ENCODE peak calls at places on chromosomes 2 and 18, in four cellular contexts. E is endothelial cell of umbilical vein, H is adrenal gland, R is IMR-90. Y is an unnamed sample.
A peak's percentile ranks its signal among the peaks of the same experiment; 100 is the strongest.

GRCh38 chr2:37472959-37473358 is 128.5 kb downstream of the QPCT start:
- DNase-seq in E (peak; percentile 82), R (peak; percentile 81), H (no peak), Y (no peak)

GRCh38 chr2:201432038-201432437 is 19.2 kb downstream of the TRAK2 start:
- DNase-seq in E (peak; percentile 74), H (no peak), R (peak; percentile 64), Y (peak; percentile 66)

GRCh38 chr2:44941551-44942234 is at the start of gene SIX3:
- DNase-seq in E (peak; percentile 37), R (no peak), H (no peak), Y (no peak)

GRCh38 chr2:174247474-174248186 is 702 bp downstream of the OLA1 start:
- DNase-seq in R (peak; percentile 18), E (peak; percentile 11), H (peak; percentile 61), Y (peak; percentile 55)

GRCh38 chr18:74731097-74731496 is 133.4 kb downstream of the ZNF407 start:
- DNase-seq in H (no peak), E (peak; percentile 3), R (peak; percentile 86), Y (no peak)

GRCh38 chr2:73232471-73233153 is 427 bp downstream of the PRADC1 start:
- DNase-seq in E (peak; percentile 18), R (no peak), H (no peak), Y (peak; percentile 61)

GRCh38 chr2:73896362-73897239 is 3.8 kb downstream of the ACTG2 start:
- DNase-seq in E (no peak), R (peak; percentile 92), H (no peak), Y (no peak)

GRCh38 chr2:232458661-232459418 is 2.9 kb downstream of the ALPI start:
- DNase-seq in H (no peak), E (no peak), R (no peak), Y (no peak)

GRCh38 chr18:23934863-23935262 is 79.7 kb upstream of the TTC39C start:
- DNase-seq in H (no peak), R (no peak), E (no peak), Y (no peak)

GRCh38 chr18:23933407-23933806 is 81.1 kb upstream of the TTC39C start:
- DNase-seq in H (no peak), E (peak; percentile 17), R (peak; percentile 16), Y (no peak)

GRCh38 chr18:23935804-23936203 is 78.8 kb upstream of the TTC39C start:
- DNase-seq in R (no peak), E (no peak), H (no peak), Y (no peak)

GRCh38 chr18:23932385-23933067 is 82.0 kb upstream of the TTC39C start:
- DNase-seq in H (no peak), R (no peak), E (no peak), Y (no peak)

GRCh38 chr18:23934252-23934651 is 80.3 kb upstream of the TTC39C start:
- DNase-seq in H (no peak), E (no peak), R (no peak), Y (no peak)
- TF ChIP-seq POLR2A in H (no peak), E (no peak), R (no peak), Y (no peak)

DNA sequence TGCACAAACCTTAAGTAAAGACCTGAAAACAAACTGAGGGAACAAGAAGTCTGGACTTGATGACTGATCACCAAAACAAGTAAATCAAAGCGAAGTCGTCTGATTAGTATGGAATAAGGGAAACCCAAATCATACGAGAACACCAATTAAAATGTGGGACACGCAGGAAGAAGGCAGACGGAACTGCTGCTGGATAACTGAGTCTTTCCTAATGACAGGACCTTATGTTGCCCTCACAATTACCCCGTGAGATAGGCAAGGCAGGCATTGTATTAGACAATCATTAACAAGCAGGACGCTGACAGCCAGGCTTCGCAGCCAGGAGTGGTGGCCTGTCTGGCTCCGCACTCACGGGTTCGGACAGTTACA is 614 bp upstream of the COQ10B start:
- DNase-seq in R (no peak), H (no peak), E (no peak), Y (no peak)
- TF ChIP-seq POLR2A in R (no peak), H (no peak), E (no peak), Y (no peak)

GRCh38 chr18:62437520-62438329 is 85.1 kb upstream of the ZCCHC2 start:
- DNase-seq in E (peak; percentile 44), R (no peak), H (peak; percentile 83), Y (no peak)
- TF ChIP-seq POLR2A in E (no peak), R (no peak), H (peak; percentile 23), Y (no peak)

GRCh38 chr2:27060323-27060722 is 8.9 kb downstream of the AGBL5 start:
- DNase-seq in R (no peak), H (no peak), E (no peak), Y (no peak)
- TF ChIP-seq POLR2A in R (no peak), H (no peak), E (no peak), Y (no peak)

DNA sequence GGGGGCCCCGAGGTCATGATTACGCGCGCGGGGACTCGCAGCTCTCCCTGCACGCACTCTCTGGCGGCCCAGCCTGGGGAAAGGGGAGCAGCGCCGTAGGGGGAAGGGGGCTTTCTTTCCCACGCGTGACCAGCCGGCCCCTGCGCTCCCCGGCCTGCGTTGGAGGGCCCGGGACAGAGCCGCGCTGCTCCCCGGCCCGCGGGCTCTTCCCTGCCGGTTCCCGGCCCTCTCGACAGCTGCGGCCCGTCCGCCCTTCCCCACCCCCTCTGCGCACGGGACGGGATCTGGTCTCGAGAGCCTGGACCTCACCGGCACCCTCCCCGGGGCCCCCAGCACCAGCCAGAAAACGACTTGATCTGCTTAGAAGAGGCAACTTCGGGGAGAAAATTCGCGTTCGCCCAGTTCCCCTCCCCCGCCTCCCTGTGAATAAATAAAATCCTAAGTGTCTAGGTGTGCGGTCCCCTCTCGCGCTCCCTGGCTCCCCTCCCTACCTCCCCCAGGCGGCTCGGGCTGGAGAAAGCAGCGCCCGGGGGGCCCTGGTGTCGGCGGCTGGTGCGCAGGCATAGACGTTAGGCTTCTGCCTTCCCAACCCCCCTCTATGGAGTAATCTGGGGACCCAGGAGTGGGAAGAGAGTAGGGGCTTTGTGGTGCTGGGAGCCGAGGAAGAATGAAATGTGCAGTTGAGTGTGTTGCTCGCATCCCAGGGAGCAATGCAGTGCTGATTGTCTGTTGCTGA is 793 bp upstream of the FIGN start:
- DNase-seq in R (no peak), E (peak; percentile 53), H (peak; percentile 67), Y (no peak)
- TF ChIP-seq POLR2A in R (no peak), E (no peak), H (no peak), Y (no peak)

DNA sequence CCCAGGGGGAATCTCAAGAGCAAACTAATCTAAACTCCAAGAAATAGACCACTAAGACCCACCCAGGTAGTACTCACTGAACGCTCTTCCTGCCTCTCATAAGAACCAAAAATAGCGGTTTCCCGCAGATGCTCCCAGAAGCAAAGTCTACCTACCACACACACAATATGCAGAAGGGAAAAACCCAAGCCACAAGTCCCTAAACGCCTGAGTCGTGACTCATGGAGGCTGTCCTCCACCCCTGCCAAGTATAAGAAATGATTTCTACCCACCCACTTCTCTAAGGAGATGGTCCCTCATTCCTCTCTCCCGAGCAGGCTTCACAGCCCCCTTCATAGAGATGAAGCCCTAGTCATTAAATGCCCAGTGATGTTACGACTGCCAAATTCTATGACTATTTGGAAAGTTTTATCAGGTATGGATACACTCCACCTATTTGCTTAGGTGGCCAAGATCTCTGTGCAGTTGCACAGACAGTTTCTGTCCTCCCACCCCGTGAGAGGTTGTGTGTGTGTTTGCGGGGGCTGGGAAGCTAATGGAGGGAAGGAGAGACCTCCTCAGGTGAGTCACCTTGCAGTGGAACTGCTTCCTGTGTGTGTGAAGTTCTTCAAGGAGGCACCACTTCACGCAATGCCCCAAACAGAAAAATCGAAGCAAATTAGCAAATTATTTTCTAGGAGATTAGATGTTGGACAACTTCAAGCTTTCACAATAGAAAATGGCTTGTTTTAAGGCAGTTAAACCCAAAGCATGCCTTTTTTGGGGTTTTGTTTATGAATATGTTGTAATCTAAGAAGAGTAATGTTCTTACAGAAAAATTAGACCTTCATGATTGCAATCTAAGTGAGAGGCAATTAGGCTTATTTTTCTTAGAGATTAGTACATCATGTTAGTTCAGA is 175.1 kb downstream of the TGIF1 start:
- DNase-seq in R (peak; percentile 98), E (peak; percentile 81), H (peak; percentile 69), Y (peak; percentile 79)
- TF ChIP-seq POLR2A in R (peak; percentile 80), E (no peak), H (no peak), Y (no peak)

GRCh38 chr2:177705511-177705910 is 312.9 kb downstream of the AGPS start:
- DNase-seq in E (no peak), H (no peak), R (no peak), Y (no peak)
- TF ChIP-seq POLR2A in E (no peak), H (no peak), R (no peak), Y (no peak)

DNA sequence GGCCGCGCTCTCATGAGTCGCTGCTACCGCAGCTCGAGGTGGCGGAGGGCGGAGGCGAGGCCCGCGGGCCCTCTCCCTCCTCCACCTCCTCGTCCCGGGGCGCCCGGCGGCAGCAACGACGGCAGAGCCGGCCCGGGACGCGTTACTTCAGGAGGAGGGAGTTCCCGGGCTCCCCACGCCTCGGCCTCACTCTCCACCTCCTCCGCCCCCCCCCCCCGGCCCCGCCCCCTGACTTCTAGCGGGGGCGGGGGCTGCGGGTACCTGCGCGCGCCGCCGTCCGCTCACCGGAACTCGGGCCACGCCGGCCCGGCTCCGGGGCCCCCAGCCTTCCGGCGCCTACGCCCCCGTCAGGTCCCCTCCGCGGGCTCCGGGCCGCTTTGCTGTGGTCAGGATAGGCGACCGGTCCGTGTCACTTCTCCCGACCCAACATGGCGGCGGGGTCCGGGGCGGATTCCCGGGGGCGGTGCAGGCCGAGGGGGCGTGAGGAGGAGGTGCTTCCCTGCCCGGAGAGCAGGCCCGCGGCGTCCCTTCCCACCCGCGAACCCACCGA is at the start of gene YES1:
- DNase-seq in E (peak; percentile 82), R (peak; percentile 61), H (peak; percentile 85), Y (peak; percentile 87)
- TF ChIP-seq POLR2A in E (peak; percentile 63), R (no peak), H (peak; percentile 68), Y (no peak)

GRCh38 chr18:76496200-76496890 is 1.3 kb upstream of the ZNF516 start:
- DNase-seq in H (peak; percentile 81), E (no peak), R (peak; percentile 74), Y (peak; percentile 87)

GRCh38 chr18:76494181-76494540 is 881 bp downstream of the ZNF516 start:
- DNase-seq in R (peak; percentile 43), E (no peak), H (no peak), Y (peak; percentile 76)

GRCh38 chr18:76494541-76495403 is at the start of gene ZNF516:
- DNase-seq in H (no peak), E (no peak), R (peak; percentile 34), Y (peak; percentile 58)

GRCh38 chr18:76493213-76494107 is 1.6 kb downstream of the ZNF516 start:
- DNase-seq in E (peak; percentile 51), H (no peak), R (peak; percentile 72), Y (peak; percentile 88)

DNA sequence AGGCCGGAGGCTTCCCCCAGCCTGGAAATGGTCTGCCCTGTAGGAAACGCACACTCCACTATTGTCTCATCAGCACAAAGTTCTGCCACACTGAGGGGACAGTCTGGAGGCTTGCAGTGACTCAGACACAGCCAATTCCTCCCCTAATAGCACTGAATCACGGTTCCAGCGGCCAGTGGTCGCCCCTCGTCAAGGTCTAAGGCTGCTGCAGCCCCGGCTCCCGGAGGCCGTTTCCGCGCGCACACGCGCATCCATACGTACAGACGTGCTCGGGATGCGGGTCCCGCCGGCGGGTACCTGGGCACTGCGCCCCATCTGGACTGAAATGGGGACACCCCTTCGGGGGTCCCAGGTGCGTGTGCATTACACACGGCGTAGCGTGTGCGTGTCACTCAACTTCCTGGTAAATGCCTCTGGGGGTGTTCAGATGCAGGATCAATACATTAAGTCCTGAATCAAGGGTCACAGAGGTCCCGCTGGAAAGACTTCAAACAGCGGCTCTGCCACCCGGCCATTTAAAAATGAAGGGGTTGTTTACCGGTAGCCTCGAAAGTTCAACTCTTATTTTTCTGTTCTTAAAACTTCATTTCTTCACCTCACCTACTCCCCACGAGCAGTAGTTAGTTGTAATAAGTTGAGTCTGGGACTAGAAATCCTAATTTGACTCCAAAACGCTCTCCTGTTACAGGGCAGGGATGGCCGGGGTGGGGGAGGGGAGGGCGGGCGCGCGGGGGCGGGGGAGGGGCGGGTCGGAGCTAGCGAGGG is 575 bp upstream of the ZNF516 start:
- DNase-seq in E (no peak), R (peak; percentile 65), H (peak; percentile 81), Y (peak; percentile 65)
- TF ChIP-seq POLR2A in E (peak; percentile 22), R (peak; percentile 67), H (peak; percentile 94), Y (peak; percentile 51)

Y was measured in erythroblast.